ENCODE peak calls at places on chromosomes 6 and 20, in eight cellular contexts. T is spleen; O is heart left ventricle; C is heart right ventricle; W is NB4; P is right cardiac atrium; H is CD8-positive, alpha-beta memory T cell; G is cardiac muscle cell. D is an unnamed sample.

GRCh38 chr20:48805286-48805685 is 22.5 kb downstream of the PREX1 start:
- DNase-seq in P (peak), T (peak), H (no peak), O (no peak), W (no peak), G (no peak), C (no peak), D (no peak)

GRCh38 chr6:34146801-34147592 is 1.1 kb upstream of the GRM4 start:
- DNase-seq in W (no peak), G (peak), O (no peak), P (no peak), T (peak), H (no peak), C (no peak), D (no peak)

GRCh38 chr6:100664274-100665040 is 199.7 kb upstream of the SIM1 start:
- DNase-seq in T (no peak), G (peak), O (no peak), W (peak), C (no peak), P (no peak), H (no peak), D (no peak)

GRCh38 chr6:158279615-158280014 is 32.6 kb upstream of the TULP4 start:
- DNase-seq in W (no peak), T (no peak), C (peak), G (peak), P (peak), O (no peak), H (no peak), D (no peak)

GRCh38 chr6:15023448-15023847 is 222.4 kb upstream of the JARID2 start:
- DNase-seq in G (no peak), P (no peak), O (no peak), T (no peak), H (peak), C (no peak), W (peak), D (no peak)

GRCh38 chr20:29874476-29875202 is 1382.8 kb upstream of the DEFB115 start:
- DNase-seq in T (no peak), O (no peak), G (no peak), H (no peak), W (no peak), P (peak), C (no peak), D (no peak)

GRCh38 chr20:58547527-58548475 is 32.6 kb upstream of the APCDD1L start:
- DNase-seq in W (no peak), H (no peak), C (no peak), O (no peak), P (no peak), G (no peak), T (no peak), D (no peak)

GRCh38 chr20:6882911-6883310 is 115.4 kb downstream of the BMP2 start:
- DNase-seq in T (no peak), H (no peak), C (no peak), O (no peak), P (no peak), G (no peak), W (no peak), D (no peak)

GRCh38 chr6:35718911-35719381 is 17.9 kb upstream of the ARMC12 start:
- DNase-seq in O (no peak), G (no peak), W (peak), P (peak), C (no peak), T (no peak), H (no peak), D (no peak)

GRCh38 chr6:52371656-52372151 is 9.8 kb downstream of the PAQR8 start:
- DNase-seq in O (no peak), T (no peak), C (no peak), P (no peak), G (peak), W (no peak), H (no peak), D (no peak)

GRCh38 chr6:10522929-10523573 is 1.9 kb downstream of the GCNT2 start:
- DNase-seq in G (no peak), T (no peak), P (no peak), W (no peak), O (no peak), C (no peak), H (no peak), D (no peak)

GRCh38 chr6:163839296-163839695 is 424.8 kb downstream of the QKI start:
- DNase-seq in W (no peak), P (no peak), H (no peak), G (no peak), O (no peak), C (no peak), T (no peak), D (no peak)

GRCh38 chr6:9999806-10000205 is 415.1 kb downstream of the TFAP2A start:
- DNase-seq in T (no peak), P (no peak), H (no peak), G (no peak), O (no peak), W (peak), C (no peak), D (no peak)

GRCh38 chr6:1575213-1576041 is 34.3 kb upstream of the FOXC1 start:
- DNase-seq in W (peak), G (peak), T (no peak), O (peak), P (peak), C (peak), H (no peak), D (no peak)

GRCh38 chr20:17525650-17526049 is 5.5 kb downstream of the BFSP1 start:
- DNase-seq in O (no peak), P (no peak), T (no peak), H (no peak), C (no peak), W (peak), G (peak), D (peak)

GRCh38 chr20:12891643-12892042 is 117.1 kb upstream of the SPTLC3 start:
- DNase-seq in P (no peak), H (no peak), O (no peak), C (no peak), W (no peak), T (no peak), G (no peak), D (no peak)

GRCh38 chr20:21173496-21174025 is 47.7 kb downstream of the KIZ start:
- DNase-seq in C (no peak), H (no peak), O (no peak), T (no peak), W (no peak), P (no peak), G (peak), D (no peak)

GRCh38 chr6:43096451-43097097 is 20.5 kb downstream of the PTK7 start:
- DNase-seq in H (no peak), P (no peak), T (peak), O (no peak), W (no peak), C (no peak), G (peak), D (peak)

GRCh38 chr6:150118642-150119041 is 24.2 kb upstream of the PPP1R14C start:
- DNase-seq in C (no peak), H (no peak), W (no peak), O (no peak), T (no peak), P (no peak), G (no peak), D (no peak)

GRCh38 chr20:60191014-60191413 is 232.8 kb downstream of the CDH26 start:
- DNase-seq in W (no peak), H (no peak), T (no peak), P (no peak), G (no peak), O (no peak), C (no peak), D (no peak)

GRCh38 chr6:24394777-24395437 is 7.8 kb upstream of the MRS2 start:
- DNase-seq in C (no peak), G (peak), H (no peak), T (no peak), P (no peak), O (no peak), W (peak), D (no peak)

GRCh38 chr20:35954907-35955251 is 577 bp upstream of the SCAND1 start:
- DNase-seq in W (peak), P (no peak), O (no peak), G (peak), C (no peak), H (no peak), T (no peak), D (no peak)

GRCh38 chr6:73704260-73704659 is 8.3 kb downstream of the CD109 start:
- DNase-seq in C (no peak), W (no peak), T (no peak), G (peak), P (no peak), H (no peak), O (no peak), D (no peak)

GRCh38 chr20:40565681-40566040 is 123.4 kb downstream of the MAFB start:
- DNase-seq in C (no peak), P (no peak), G (no peak), O (no peak), W (no peak), H (no peak), T (no peak), D (no peak)

GRCh38 chr20:43863330-43863729 is 51.3 kb upstream of the TOX2 start:
- DNase-seq in C (no peak), T (no peak), O (no peak), G (no peak), P (no peak), W (no peak), H (no peak), D (no peak)

GRCh38 chr6:56291278-56291917 is 44.0 kb upstream of the COL21A1 start:
- DNase-seq in O (no peak), T (no peak), C (no peak), H (no peak), P (no peak), G (peak), W (no peak), D (no peak)

GRCh38 chr20:43722153-43722505 is 4.7 kb downstream of the GTSF1L start:
- DNase-seq in P (no peak), H (no peak), G (no peak), C (no peak), W (no peak), O (no peak), T (no peak), D (no peak)

GRCh38 chr6:28747631-28748157 is 176.1 kb downstream of the TRIM27 start:
- DNase-seq in O (no peak), P (no peak), W (peak), G (peak), H (no peak), T (no peak), C (no peak), D (no peak)

GRCh38 chr6:111835807-111836206 is 37.4 kb downstream of the FYN start:
- DNase-seq in P (no peak), G (no peak), T (no peak), W (no peak), O (no peak), H (no peak), C (no peak), D (no peak)

GRCh38 chr20:23225407-23226060 is 125.1 kb upstream of the NXT1 start:
- DNase-seq in W (peak), G (peak), P (peak), C (no peak), H (no peak), O (no peak), T (no peak), D (peak)

GRCh38 chr6:31901415-31901952 is 402 bp downstream of the ZBTB12 start:
- DNase-seq in P (peak), H (peak), C (peak), O (peak), W (peak), G (peak), T (peak), D (peak)

GRCh38 chr20:52103911-52104545 is 87.6 kb downstream of the ZFP64 start:
- DNase-seq in H (no peak), T (no peak), P (no peak), W (peak), G (peak), O (no peak), C (no peak), D (no peak)

GRCh38 chr6:52143551-52143950 is 42.6 kb upstream of the IL17A start:
- DNase-seq in T (no peak), P (no peak), H (no peak), G (no peak), W (no peak), O (no peak), C (no peak), D (no peak)

GRCh38 chr6:27891300-27891913 is 20.8 kb downstream of the OR2B2 start:
- DNase-seq in P (no peak), C (no peak), O (no peak), G (no peak), T (no peak), W (peak), H (no peak), D (no peak)

GRCh38 chr20:14889503-14890125 is 552.2 kb upstream of the FLRT3 start:
- DNase-seq in H (no peak), W (no peak), G (no peak), O (no peak), T (no peak), P (no peak), C (no peak), D (no peak)

DNA sequence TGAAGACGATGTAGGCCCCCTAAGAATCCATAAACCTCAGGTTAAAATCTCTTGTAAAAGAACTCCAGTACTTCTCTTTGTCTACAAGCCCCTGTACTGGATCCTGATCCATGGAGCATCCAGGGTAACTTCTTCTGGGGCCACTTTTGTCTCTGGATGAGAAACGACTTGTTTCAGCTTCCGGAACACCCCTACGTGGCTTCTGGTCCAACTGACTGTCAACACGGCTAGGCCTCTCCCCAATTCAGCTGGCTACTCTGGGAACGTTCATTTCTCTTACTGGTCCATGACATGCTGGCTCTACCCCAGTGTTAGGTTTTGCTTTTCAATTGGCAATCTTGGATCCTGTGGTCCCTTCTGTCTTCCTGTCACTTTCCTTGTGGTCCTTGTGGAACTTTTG is 198.0 kb downstream of the BACH2 start:
- DNase-seq in O (peak), W (no peak), C (peak), G (peak), P (peak), T (no peak), H (no peak), D (no peak)
- H3K4me3 ChIP-seq in O (no peak), W (no peak), C (no peak), G (no peak), P (no peak), T (no peak), H (no peak), D (no peak)

DNA sequence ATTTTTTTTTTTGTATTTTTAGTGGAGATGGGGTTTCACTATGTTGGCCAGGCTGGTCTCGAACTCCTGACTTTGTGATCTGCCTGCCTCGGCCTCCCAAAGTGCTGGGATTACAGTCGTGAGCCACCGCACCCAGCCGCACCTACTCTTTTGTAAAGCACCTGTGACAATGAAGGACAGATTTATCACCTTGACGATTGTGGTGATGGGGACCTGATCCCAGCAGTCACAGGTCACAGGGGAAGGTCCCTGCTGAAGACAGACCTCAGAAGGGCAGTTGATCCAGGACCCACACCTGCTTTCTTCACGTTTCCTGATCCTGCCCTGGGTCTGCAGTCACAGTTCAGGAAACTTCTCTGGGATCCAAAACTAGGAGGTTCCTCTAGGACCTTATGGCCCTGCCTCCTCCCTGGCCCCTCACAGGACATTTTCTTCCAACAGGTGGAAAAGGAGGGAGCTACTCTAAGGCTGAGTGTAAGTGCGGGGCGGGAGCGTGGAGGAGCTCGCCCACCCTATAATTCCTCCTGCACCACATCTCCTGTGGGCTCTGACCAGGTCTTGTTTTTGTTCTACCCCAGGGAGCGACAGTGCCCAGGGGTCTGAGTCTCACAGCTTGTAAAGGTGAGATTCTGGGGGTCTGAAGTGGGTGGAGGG is 2.8 kb downstream of the HLA-E start:
- DNase-seq in G (no peak), W (no peak), P (no peak), O (no peak), H (no peak), C (no peak), T (no peak), D (no peak)
- H3K4me3 ChIP-seq in G (no peak), W (no peak), P (peak), O (peak), H (peak), C (peak), T (peak), D (peak)

GRCh38 chr6:122652431-122652830 is 42.2 kb downstream of the PKIB start:
- DNase-seq in C (no peak), P (no peak), G (no peak), W (no peak), O (no peak), H (no peak), T (no peak), D (no peak)

GRCh38 chr6:122649701-122650100 is 39.5 kb downstream of the PKIB start:
- DNase-seq in O (no peak), T (no peak), H (no peak), G (no peak), W (no peak), C (no peak), P (no peak), D (no peak)

GRCh38 chr6:122651604-122652003 is 41.4 kb downstream of the PKIB start:
- DNase-seq in C (no peak), W (no peak), H (no peak), G (peak), T (no peak), O (no peak), P (no peak), D (no peak)

GRCh38 chr6:122653094-122653493 is 42.9 kb downstream of the PKIB start:
- DNase-seq in P (no peak), W (no peak), H (no peak), O (no peak), T (no peak), C (no peak), G (no peak), D (no peak)

DNA sequence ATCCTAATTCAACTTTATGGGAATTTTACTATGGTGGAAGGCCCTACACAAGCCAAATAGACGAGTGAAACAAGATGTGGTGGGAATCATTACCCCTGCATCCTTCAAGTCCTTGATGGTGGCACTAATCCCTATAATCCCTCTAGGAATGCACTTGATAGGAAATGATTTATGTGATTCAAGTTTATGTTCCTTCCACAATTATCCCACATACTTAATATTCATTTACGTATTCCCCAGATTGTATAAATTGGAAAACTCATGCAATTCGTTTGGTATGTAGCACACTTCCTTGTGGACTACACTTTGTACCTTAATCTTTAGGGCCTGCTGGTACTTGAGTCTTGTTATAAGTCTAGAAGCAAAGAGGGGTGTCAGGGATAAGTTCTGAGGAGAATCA is 40.8 kb downstream of the PKIB start:
- DNase-seq in C (no peak), P (no peak), O (no peak), T (no peak), G (peak), W (no peak), H (no peak), D (no peak)
- H3K4me3 ChIP-seq in C (no peak), P (no peak), O (no peak), T (no peak), G (no peak), W (no peak), H (no peak), D (no peak)

GRCh38 chr20:62602550-62602949 is 39.8 kb upstream of the SLCO4A1 start:
- DNase-seq in T (peak), G (no peak), C (no peak), H (peak), O (peak), W (peak), P (peak), D (peak)
- H3K4me3 ChIP-seq in T (no peak), G (no peak), C (no peak), H (peak), O (peak), W (peak), P (no peak), D (no peak)